ENCODE peak calls at places on chromosomes 1 and 21, in nine cellular contexts. One of them, this sample, is unnamed. For H3K27me3, the result is how much of the 10 kb centered on the place peaks cover.

GRCh38 chr1:154975409-154976205 is 1.1 kb downstream of the CKS1B start:
- DNase-seq in fibroblast of lung: peak
- DNase-seq in thoracic aorta: no peak
- DNase-seq in tibial artery: no peak
- DNase-seq in cardiac muscle cell: peak
- DNase-seq in left ventricle myocardium inferior: peak
- DNase-seq in CD4-positive, CD25-positive, alpha-beta regulatory T cell: peak
- DNase-seq in psoas muscle: peak
- DNase-seq in body of pancreas: peak
- DNase-seq in this sample: peak

GRCh38 chr1:34645109-34645688 is 109.6 kb upstream of the GJB5 start:
- DNase-seq in fibroblast of lung: no peak
- DNase-seq in thoracic aorta: no peak
- DNase-seq in tibial artery: no peak
- DNase-seq in cardiac muscle cell: no peak
- DNase-seq in left ventricle myocardium inferior: no peak
- DNase-seq in CD4-positive, CD25-positive, alpha-beta regulatory T cell: no peak
- DNase-seq in psoas muscle: no peak
- DNase-seq in body of pancreas: no peak
- DNase-seq in this sample: no peak

GRCh38 chr1:116278541-116278866 is 94.5 kb upstream of the ATP1A1 start:
- DNase-seq in fibroblast of lung: no peak
- DNase-seq in thoracic aorta: no peak
- DNase-seq in tibial artery: no peak
- DNase-seq in cardiac muscle cell: no peak
- DNase-seq in left ventricle myocardium inferior: no peak
- DNase-seq in CD4-positive, CD25-positive, alpha-beta regulatory T cell: no peak
- DNase-seq in psoas muscle: no peak
- DNase-seq in body of pancreas: no peak
- DNase-seq in this sample: no peak

GRCh38 chr1:161502641-161503393 is 2.4 kb upstream of the FCGR2A start:
- DNase-seq in fibroblast of lung: no peak
- DNase-seq in thoracic aorta: no peak
- DNase-seq in tibial artery: no peak
- DNase-seq in cardiac muscle cell: peak
- DNase-seq in left ventricle myocardium inferior: no peak
- DNase-seq in CD4-positive, CD25-positive, alpha-beta regulatory T cell: no peak
- DNase-seq in psoas muscle: no peak
- DNase-seq in body of pancreas: no peak
- DNase-seq in this sample: no peak

GRCh38 chr1:2432519-2432918 is 20.2 kb upstream of the PEX10 start:
- DNase-seq in fibroblast of lung: no peak
- DNase-seq in thoracic aorta: no peak
- DNase-seq in tibial artery: no peak
- DNase-seq in cardiac muscle cell: no peak
- DNase-seq in left ventricle myocardium inferior: no peak
- DNase-seq in CD4-positive, CD25-positive, alpha-beta regulatory T cell: no peak
- DNase-seq in psoas muscle: no peak
- DNase-seq in body of pancreas: no peak
- DNase-seq in this sample: no peak

GRCh38 chr1:83705091-83705490 is 293.8 kb downstream of the TTLL7 start:
- DNase-seq in fibroblast of lung: peak
- DNase-seq in thoracic aorta: no peak
- DNase-seq in tibial artery: no peak
- DNase-seq in cardiac muscle cell: no peak
- DNase-seq in left ventricle myocardium inferior: no peak
- DNase-seq in CD4-positive, CD25-positive, alpha-beta regulatory T cell: no peak
- DNase-seq in psoas muscle: no peak
- DNase-seq in body of pancreas: no peak
- DNase-seq in this sample: no peak

GRCh38 chr1:42815938-42816599 is 853 bp upstream of the ERMAP start:
- DNase-seq in fibroblast of lung: peak
- DNase-seq in thoracic aorta: no peak
- DNase-seq in tibial artery: no peak
- DNase-seq in cardiac muscle cell: peak
- DNase-seq in left ventricle myocardium inferior: no peak
- DNase-seq in CD4-positive, CD25-positive, alpha-beta regulatory T cell: no peak
- DNase-seq in psoas muscle: no peak
- DNase-seq in body of pancreas: no peak
- DNase-seq in this sample: no peak

GRCh38 chr1:201533836-201534235 is 5.1 kb upstream of the NAV1 start:
- DNase-seq in fibroblast of lung: no peak
- DNase-seq in thoracic aorta: no peak
- DNase-seq in tibial artery: no peak
- DNase-seq in cardiac muscle cell: no peak
- DNase-seq in left ventricle myocardium inferior: no peak
- DNase-seq in CD4-positive, CD25-positive, alpha-beta regulatory T cell: no peak
- DNase-seq in psoas muscle: no peak
- DNase-seq in body of pancreas: no peak
- DNase-seq in this sample: no peak

GRCh38 chr1:67339623-67340343 is 32.1 kb downstream of the IL12RB2 start:
- DNase-seq in fibroblast of lung: peak
- DNase-seq in thoracic aorta: no peak
- DNase-seq in tibial artery: no peak
- DNase-seq in cardiac muscle cell: peak
- DNase-seq in left ventricle myocardium inferior: no peak
- DNase-seq in CD4-positive, CD25-positive, alpha-beta regulatory T cell: no peak
- DNase-seq in psoas muscle: no peak
- DNase-seq in body of pancreas: no peak
- DNase-seq in this sample: no peak

DNA sequence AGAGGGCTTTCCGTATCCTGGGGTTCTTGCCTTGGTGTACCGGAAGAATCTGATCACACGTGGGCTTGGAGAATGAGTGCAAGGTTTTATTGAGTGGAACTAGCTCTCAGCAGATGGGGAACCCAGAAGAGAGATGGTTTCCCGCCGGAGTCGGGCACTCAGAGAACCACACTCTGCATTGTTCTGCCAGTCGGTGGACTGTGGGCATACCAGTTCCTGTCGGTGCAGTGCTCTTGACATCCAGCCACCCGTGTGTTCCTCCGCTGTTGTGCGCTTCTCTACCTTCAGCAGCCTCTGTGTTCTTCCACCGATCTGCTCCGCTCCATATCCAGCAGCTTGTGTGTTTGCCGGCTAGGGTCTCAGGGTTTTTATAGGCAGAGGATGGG is 10.8 kb upstream of the PPIE start:
- DNase-seq in fibroblast of lung: no peak
- DNase-seq in thoracic aorta: no peak
- DNase-seq in tibial artery: no peak
- DNase-seq in cardiac muscle cell: no peak
- DNase-seq in left ventricle myocardium inferior: no peak
- DNase-seq in CD4-positive, CD25-positive, alpha-beta regulatory T cell: no peak
- DNase-seq in psoas muscle: no peak
- DNase-seq in body of pancreas: no peak
- DNase-seq in this sample: no peak
- H3K27me3 ChIP-seq in fibroblast of lung: under half
- H3K27me3 ChIP-seq in thoracic aorta: under half
- H3K27me3 ChIP-seq in tibial artery: under half
- H3K27me3 ChIP-seq in cardiac muscle cell: half or more
- H3K27me3 ChIP-seq in left ventricle myocardium inferior: half or more
- H3K27me3 ChIP-seq in CD4-positive, CD25-positive, alpha-beta regulatory T cell: under half
- H3K27me3 ChIP-seq in psoas muscle: under half
- H3K27me3 ChIP-seq in body of pancreas: under half
- H3K27me3 ChIP-seq in this sample: under half

GRCh38 chr1:18564661-18565060 is 66.0 kb upstream of the PAX7 start:
- DNase-seq in fibroblast of lung: no peak
- DNase-seq in thoracic aorta: no peak
- DNase-seq in tibial artery: no peak
- DNase-seq in cardiac muscle cell: no peak
- DNase-seq in left ventricle myocardium inferior: no peak
- DNase-seq in CD4-positive, CD25-positive, alpha-beta regulatory T cell: no peak
- DNase-seq in psoas muscle: no peak
- DNase-seq in body of pancreas: no peak
- DNase-seq in this sample: no peak

GRCh38 chr1:18561967-18562366 is 68.7 kb upstream of the PAX7 start:
- DNase-seq in fibroblast of lung: no peak
- DNase-seq in thoracic aorta: no peak
- DNase-seq in tibial artery: no peak
- DNase-seq in cardiac muscle cell: no peak
- DNase-seq in left ventricle myocardium inferior: no peak
- DNase-seq in CD4-positive, CD25-positive, alpha-beta regulatory T cell: no peak
- DNase-seq in psoas muscle: no peak
- DNase-seq in body of pancreas: no peak
- DNase-seq in this sample: no peak

GRCh38 chr1:18557621-18558465 is 72.8 kb upstream of the PAX7 start:
- DNase-seq in fibroblast of lung: no peak
- DNase-seq in thoracic aorta: no peak
- DNase-seq in tibial artery: no peak
- DNase-seq in cardiac muscle cell: peak
- DNase-seq in left ventricle myocardium inferior: no peak
- DNase-seq in CD4-positive, CD25-positive, alpha-beta regulatory T cell: no peak
- DNase-seq in psoas muscle: no peak
- DNase-seq in body of pancreas: peak
- DNase-seq in this sample: peak

GRCh38 chr1:18556364-18556763 is 74.3 kb upstream of the PAX7 start:
- DNase-seq in fibroblast of lung: peak
- DNase-seq in thoracic aorta: no peak
- DNase-seq in tibial artery: no peak
- DNase-seq in cardiac muscle cell: peak
- DNase-seq in left ventricle myocardium inferior: no peak
- DNase-seq in CD4-positive, CD25-positive, alpha-beta regulatory T cell: no peak
- DNase-seq in psoas muscle: no peak
- DNase-seq in body of pancreas: peak
- DNase-seq in this sample: peak

GRCh38 chr1:18560692-18561091 is 70.0 kb upstream of the PAX7 start:
- DNase-seq in fibroblast of lung: no peak
- DNase-seq in thoracic aorta: no peak
- DNase-seq in tibial artery: no peak
- DNase-seq in cardiac muscle cell: no peak
- DNase-seq in left ventricle myocardium inferior: no peak
- DNase-seq in CD4-positive, CD25-positive, alpha-beta regulatory T cell: no peak
- DNase-seq in psoas muscle: no peak
- DNase-seq in body of pancreas: no peak
- DNase-seq in this sample: no peak
- H3K27me3 ChIP-seq in fibroblast of lung: under half
- H3K27me3 ChIP-seq in thoracic aorta: under half
- H3K27me3 ChIP-seq in tibial artery: half or more
- H3K27me3 ChIP-seq in cardiac muscle cell: under half
- H3K27me3 ChIP-seq in left ventricle myocardium inferior: half or more
- H3K27me3 ChIP-seq in CD4-positive, CD25-positive, alpha-beta regulatory T cell: under half
- H3K27me3 ChIP-seq in psoas muscle: under half
- H3K27me3 ChIP-seq in body of pancreas: under half
- H3K27me3 ChIP-seq in this sample: under half

GRCh38 chr21:33201945-33202344 is 27.8 kb upstream of the IFNAR2 start:
- DNase-seq in fibroblast of lung: no peak
- DNase-seq in thoracic aorta: no peak
- DNase-seq in tibial artery: no peak
- DNase-seq in cardiac muscle cell: no peak
- DNase-seq in left ventricle myocardium inferior: no peak
- DNase-seq in CD4-positive, CD25-positive, alpha-beta regulatory T cell: no peak
- DNase-seq in psoas muscle: no peak
- DNase-seq in body of pancreas: no peak
- DNase-seq in this sample: peak
- H3K27me3 ChIP-seq in fibroblast of lung: under half
- H3K27me3 ChIP-seq in thoracic aorta: under half
- H3K27me3 ChIP-seq in tibial artery: under half
- H3K27me3 ChIP-seq in cardiac muscle cell: under half
- H3K27me3 ChIP-seq in left ventricle myocardium inferior: under half
- H3K27me3 ChIP-seq in CD4-positive, CD25-positive, alpha-beta regulatory T cell: under half
- H3K27me3 ChIP-seq in psoas muscle: under half
- H3K27me3 ChIP-seq in body of pancreas: under half
- H3K27me3 ChIP-seq in this sample: under half

GRCh38 chr1:6421266-6421665 is 1.5 kb upstream of the HES2 start:
- DNase-seq in fibroblast of lung: no peak
- DNase-seq in thoracic aorta: no peak
- DNase-seq in tibial artery: no peak
- DNase-seq in cardiac muscle cell: no peak
- DNase-seq in left ventricle myocardium inferior: no peak
- DNase-seq in CD4-positive, CD25-positive, alpha-beta regulatory T cell: no peak
- DNase-seq in psoas muscle: no peak
- DNase-seq in body of pancreas: no peak
- DNase-seq in this sample: no peak
- H3K27me3 ChIP-seq in fibroblast of lung: half or more
- H3K27me3 ChIP-seq in thoracic aorta: under half
- H3K27me3 ChIP-seq in tibial artery: half or more
- H3K27me3 ChIP-seq in cardiac muscle cell: half or more
- H3K27me3 ChIP-seq in left ventricle myocardium inferior: half or more
- H3K27me3 ChIP-seq in CD4-positive, CD25-positive, alpha-beta regulatory T cell: under half
- H3K27me3 ChIP-seq in psoas muscle: half or more
- H3K27me3 ChIP-seq in body of pancreas: under half
- H3K27me3 ChIP-seq in this sample: under half

DNA sequence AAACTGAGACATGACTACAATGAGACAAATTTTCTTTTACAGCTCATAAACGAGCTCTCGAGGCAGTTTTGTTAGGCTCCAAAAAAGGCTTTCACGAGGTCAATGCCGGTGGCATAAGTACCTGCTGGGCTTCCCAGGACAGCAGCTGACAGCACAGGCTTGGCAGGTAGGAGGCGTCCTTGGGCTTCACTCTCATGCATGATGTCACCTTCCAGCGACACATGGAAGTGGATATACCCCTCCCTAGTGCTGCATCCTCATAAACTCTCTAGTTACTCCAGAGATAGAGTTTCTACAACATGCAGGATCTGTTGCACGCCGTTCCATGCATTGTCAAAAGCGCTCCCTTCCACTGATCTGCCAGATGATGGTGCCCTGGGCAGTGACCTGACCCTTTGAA is 112.5 kb upstream of the PAXBP1 start:
- DNase-seq in fibroblast of lung: no peak
- DNase-seq in thoracic aorta: no peak
- DNase-seq in tibial artery: no peak
- DNase-seq in cardiac muscle cell: no peak
- DNase-seq in left ventricle myocardium inferior: no peak
- DNase-seq in CD4-positive, CD25-positive, alpha-beta regulatory T cell: no peak
- DNase-seq in psoas muscle: no peak
- DNase-seq in body of pancreas: no peak
- DNase-seq in this sample: no peak
- H3K27me3 ChIP-seq in fibroblast of lung: under half
- H3K27me3 ChIP-seq in thoracic aorta: under half
- H3K27me3 ChIP-seq in tibial artery: under half
- H3K27me3 ChIP-seq in cardiac muscle cell: under half
- H3K27me3 ChIP-seq in left ventricle myocardium inferior: under half
- H3K27me3 ChIP-seq in CD4-positive, CD25-positive, alpha-beta regulatory T cell: under half
- H3K27me3 ChIP-seq in psoas muscle: under half
- H3K27me3 ChIP-seq in body of pancreas: under half
- H3K27me3 ChIP-seq in this sample: under half

DNA sequence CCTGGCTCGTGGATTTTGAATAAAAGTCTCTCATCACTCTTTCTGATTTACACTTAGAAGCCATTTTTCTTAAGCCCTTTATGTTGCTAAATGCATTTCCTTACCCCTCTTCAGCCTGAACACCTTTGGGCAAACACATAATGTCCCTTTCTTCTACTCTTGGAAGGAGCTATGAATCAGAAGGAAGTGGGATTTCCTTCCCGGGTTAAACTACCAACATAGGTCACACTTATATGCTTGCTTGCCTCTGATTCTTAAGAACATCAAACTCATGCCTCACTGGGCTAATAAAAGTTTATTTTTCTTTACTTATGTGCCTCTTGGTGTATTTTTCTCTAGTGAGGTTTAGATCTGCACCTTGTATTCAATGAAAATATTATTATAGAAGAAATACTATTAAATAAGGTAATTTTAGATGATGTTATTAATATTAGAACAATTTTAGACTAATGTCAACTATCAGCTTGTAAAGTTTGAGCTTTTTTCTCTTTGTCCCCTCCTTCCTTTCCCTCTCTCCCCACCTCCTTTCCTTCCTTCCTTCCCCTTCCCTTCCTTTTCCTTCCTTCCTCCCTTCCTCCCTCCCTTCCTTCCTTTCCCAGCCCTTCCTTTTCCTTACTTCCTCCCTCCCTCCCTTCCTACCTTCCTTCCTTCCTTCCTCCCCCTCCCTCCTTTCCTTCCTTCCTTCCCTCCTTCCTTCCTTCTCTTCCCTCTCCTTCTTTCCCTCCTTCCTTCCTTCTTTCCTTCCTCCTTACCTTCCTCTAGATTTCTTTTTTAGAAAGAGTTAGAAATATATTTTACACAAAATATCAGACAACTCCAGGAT is 66.5 kb upstream of the KCNJ6 start:
- DNase-seq in fibroblast of lung: no peak
- DNase-seq in thoracic aorta: no peak
- DNase-seq in tibial artery: no peak
- DNase-seq in cardiac muscle cell: no peak
- DNase-seq in left ventricle myocardium inferior: no peak
- DNase-seq in CD4-positive, CD25-positive, alpha-beta regulatory T cell: no peak
- DNase-seq in psoas muscle: no peak
- DNase-seq in body of pancreas: no peak
- DNase-seq in this sample: no peak
- H3K27me3 ChIP-seq in fibroblast of lung: under half
- H3K27me3 ChIP-seq in thoracic aorta: under half
- H3K27me3 ChIP-seq in tibial artery: under half
- H3K27me3 ChIP-seq in cardiac muscle cell: under half
- H3K27me3 ChIP-seq in left ventricle myocardium inferior: half or more
- H3K27me3 ChIP-seq in CD4-positive, CD25-positive, alpha-beta regulatory T cell: under half
- H3K27me3 ChIP-seq in psoas muscle: under half
- H3K27me3 ChIP-seq in body of pancreas: under half
- H3K27me3 ChIP-seq in this sample: under half

This sample was measured in small intestine.